ENCODE peak calls at places on chromosomes 5 and 9, in ten cellular contexts. I is T-helper 2 cell; B is NCI-H1105 treated with DMSO at 0.1 percent for 48 hours; N is hippocampal formation; H is transverse colon; S is stimulated activated CD4-positive, alpha-beta T cell treated with anti-CD3 and anti-CD28 coated beads, TNF-alpha, amount 100 ng/mL, for 24 hours; Z is mucosa of descending colon; J is globus pallidus; U is activated gamma-delta T cell; X is GM06990. L is an unnamed sample.
A peak's percentile ranks its signal among the peaks of the same experiment; 100 is the strongest.

GRCh38 chr5:178388381-178389030 is 155.9 kb upstream of the PHYKPL start:
- DNase-seq in N (no peak), S (no peak), Z (no peak), H (peak; percentile 25), B (no peak), J (no peak), I (no peak), X (no peak), U (no peak), L (no peak)

GRCh38 chr9:38370231-38370630 is 22.3 kb upstream of the ALDH1B1 start:
- DNase-seq in X (no peak), B (no peak), U (no peak), J (no peak), Z (no peak), H (no peak), N (no peak), I (no peak), S (no peak), L (no peak)

GRCh38 chr9:4117835-4118610 is 181.8 kb downstream of the GLIS3 start:
- DNase-seq in N (no peak), U (no peak), S (peak; percentile 27), I (peak; percentile 34), B (no peak), Z (peak; percentile 50), X (peak; percentile 44), H (peak; percentile 19), J (no peak), L (no peak)

GRCh38 chr5:179762079-179762780 is 29.6 kb downstream of the MAML1 start:
- DNase-seq in S (no peak), U (no peak), J (no peak), B (no peak), H (peak; percentile 25), Z (no peak), I (no peak), N (no peak), X (peak; percentile 21), L (peak; percentile 32)

GRCh38 chr5:1468247-1468612 is 23.0 kb upstream of the SLC6A3 start:
- DNase-seq in X (no peak), Z (peak; percentile 37), S (no peak), U (no peak), J (peak; percentile 17), I (no peak), B (no peak), H (no peak), N (peak; percentile 15), L (no peak)

GRCh38 chr5:175895701-175896102 is 24.3 kb downstream of the CPLX2 start:
- DNase-seq in H (no peak), U (no peak), X (peak; percentile 34), I (peak; percentile 11), J (no peak), B (no peak), N (no peak), S (no peak), Z (no peak), L (no peak)

GRCh38 chr5:178279723-178280438 is 47.3 kb upstream of the PHYKPL start:
- DNase-seq in H (peak; percentile 87), B (peak; percentile 22), U (no peak), X (peak; percentile 36), S (peak; percentile 29), I (peak; percentile 32), Z (peak; percentile 90), N (peak; percentile 87), J (peak; percentile 85), L (no peak)

GRCh38 chr5:179380211-179381035 is 35.2 kb upstream of the ADAMTS2 start:
- DNase-seq in N (no peak), S (no peak), B (no peak), H (no peak), I (no peak), X (no peak), Z (no peak), J (no peak), U (no peak), L (no peak)

GRCh38 chr9:135157856-135158571 is 70.5 kb downstream of the OLFM1 start:
- DNase-seq in S (no peak), N (no peak), X (no peak), I (no peak), H (no peak), J (no peak), Z (no peak), B (no peak), U (no peak), L (no peak)

GRCh38 chr5:74424162-74424868 is 216.2 kb downstream of the ENC1 start:
- DNase-seq in X (no peak), Z (no peak), U (no peak), B (no peak), S (no peak), H (no peak), I (no peak), N (no peak), J (no peak), L (no peak)

GRCh38 chr5:10365800-10366199 is 12.3 kb downstream of the MARCHF6 start:
- DNase-seq in N (no peak), B (no peak), Z (no peak), H (no peak), I (no peak), X (no peak), J (no peak), U (no peak), S (no peak), L (no peak)

GRCh38 chr9:91101598-91102168 is 260.0 kb downstream of the AUH start:
- DNase-seq in Z (peak; percentile 46), S (peak; percentile 43), X (no peak), N (no peak), B (no peak), U (no peak), I (peak; percentile 48), H (peak; percentile 73), J (no peak), L (no peak)

GRCh38 chr5:141743652-141744333 is 61.8 kb upstream of the ARAP3 start:
- DNase-seq in S (no peak), N (no peak), U (no peak), Z (no peak), H (no peak), J (no peak), B (peak; percentile 41), I (no peak), X (no peak), L (no peak)

GRCh38 chr5:33023649-33024048 is 312.5 kb downstream of the NPR3 start:
- DNase-seq in X (no peak), N (no peak), S (no peak), H (no peak), J (no peak), B (no peak), I (no peak), U (no peak), Z (no peak), L (no peak)

L was measured in NCI-H524 treated with DMSO at 0.1 percent for 48 hours.